ENCODE peak calls at places on chromosome 1, in four cellular contexts. One of them, this sample, is unnamed.
A peak's percentile ranks its signal among the peaks of the same experiment; 100 is the strongest.

GRCh38 chr1:66331641-66332523 is 202.1 kb upstream of the SGIP1 start:
- DNase-seq in heart right ventricle: peak; percentile 68
- DNase-seq in Jurkat, Clone E6-1: no peak
- DNase-seq in body of pancreas: peak; percentile 52
- DNase-seq in this sample: peak; percentile 83

GRCh38 chr1:207007352-207008033 is 25.1 kb downstream of the C1orf116 start:
- DNase-seq in heart right ventricle: no peak
- DNase-seq in Jurkat, Clone E6-1: no peak
- DNase-seq in body of pancreas: peak; percentile 80
- DNase-seq in this sample: no peak

GRCh38 chr1:94327001-94327685 is 89.8 kb upstream of the ARHGAP29 start:
- DNase-seq in heart right ventricle: peak; percentile 73
- DNase-seq in Jurkat, Clone E6-1: no peak
- DNase-seq in body of pancreas: peak; percentile 39
- DNase-seq in this sample: peak; percentile 69

GRCh38 chr1:98278055-98278454 is 357.2 kb upstream of the DPYD start:
- DNase-seq in heart right ventricle: no peak
- DNase-seq in Jurkat, Clone E6-1: no peak
- DNase-seq in body of pancreas: no peak
- DNase-seq in this sample: no peak

GRCh38 chr1:162136760-162137537 is 67.5 kb downstream of the NOS1AP start:
- DNase-seq in heart right ventricle: no peak
- DNase-seq in Jurkat, Clone E6-1: no peak
- DNase-seq in body of pancreas: no peak
- DNase-seq in this sample: no peak

GRCh38 chr1:201137579-201138310 is 10.8 kb upstream of the ASCL5 start:
- DNase-seq in heart right ventricle: peak; percentile 64
- DNase-seq in Jurkat, Clone E6-1: no peak
- DNase-seq in body of pancreas: peak; percentile 81
- DNase-seq in this sample: peak; percentile 89

GRCh38 chr1:207070811-207071210 is 17.7 kb downstream of the PFKFB2 start:
- DNase-seq in heart right ventricle: no peak
- DNase-seq in Jurkat, Clone E6-1: no peak
- DNase-seq in body of pancreas: no peak
- DNase-seq in this sample: no peak

GRCh38 chr1:10575616-10576015 is 100.9 kb downstream of the PEX14 start:
- DNase-seq in heart right ventricle: no peak
- DNase-seq in Jurkat, Clone E6-1: no peak
- DNase-seq in body of pancreas: no peak
- DNase-seq in this sample: no peak

GRCh38 chr1:227947425-227947677 is 381 bp downstream of the WNT9A start:
- DNase-seq in heart right ventricle: no peak
- DNase-seq in Jurkat, Clone E6-1: no peak
- DNase-seq in body of pancreas: no peak
- DNase-seq in this sample: no peak

GRCh38 chr1:10638559-10639300 is 157.7 kb downstream of the CASZ1 start:
- DNase-seq in heart right ventricle: peak; percentile 9
- DNase-seq in Jurkat, Clone E6-1: no peak
- DNase-seq in body of pancreas: no peak
- DNase-seq in this sample: no peak

GRCh38 chr1:239467688-239468087 is 81.3 kb downstream of the CHRM3 start:
- DNase-seq in heart right ventricle: no peak
- DNase-seq in Jurkat, Clone E6-1: no peak
- DNase-seq in body of pancreas: no peak
- DNase-seq in this sample: no peak

GRCh38 chr1:239858058-239858457 is 233.6 kb upstream of the FMN2 start:
- DNase-seq in heart right ventricle: no peak
- DNase-seq in Jurkat, Clone E6-1: no peak
- DNase-seq in body of pancreas: no peak
- DNase-seq in this sample: no peak

GRCh38 chr1:178784131-178784536 is 59.1 kb downstream of the RALGPS2 start:
- DNase-seq in heart right ventricle: no peak
- DNase-seq in Jurkat, Clone E6-1: peak; percentile 20
- DNase-seq in body of pancreas: no peak
- DNase-seq in this sample: no peak

GRCh38 chr1:178580876-178581275 is 68.0 kb downstream of the TEX35 start:
- DNase-seq in heart right ventricle: no peak
- DNase-seq in Jurkat, Clone E6-1: no peak
- DNase-seq in body of pancreas: no peak
- DNase-seq in this sample: no peak

GRCh38 chr1:26336477-26337205 is 17.3 kb downstream of the CRYBG2 start:
- DNase-seq in heart right ventricle: peak; percentile 66
- DNase-seq in Jurkat, Clone E6-1: no peak
- DNase-seq in body of pancreas: peak; percentile 94
- DNase-seq in this sample: peak; percentile 88

GRCh38 chr1:6491480-6491962 is at the start of gene PLEKHG5:
- DNase-seq in heart right ventricle: peak; percentile 4
- DNase-seq in Jurkat, Clone E6-1: no peak
- DNase-seq in body of pancreas: no peak
- DNase-seq in this sample: no peak

GRCh38 chr1:210272666-210273065 is 40.1 kb downstream of the SERTAD4 start:
- DNase-seq in heart right ventricle: no peak
- DNase-seq in Jurkat, Clone E6-1: no peak
- DNase-seq in body of pancreas: no peak
- DNase-seq in this sample: no peak

GRCh38 chr1:154445040-154445472 is 39.9 kb downstream of the IL6R start:
- DNase-seq in heart right ventricle: no peak
- DNase-seq in Jurkat, Clone E6-1: peak; percentile 19
- DNase-seq in body of pancreas: no peak
- DNase-seq in this sample: no peak

GRCh38 chr1:111736548-111737215 is 2.5 kb downstream of the INKA2 start:
- DNase-seq in heart right ventricle: peak; percentile 78
- DNase-seq in Jurkat, Clone E6-1: no peak
- DNase-seq in body of pancreas: no peak
- DNase-seq in this sample: no peak

GRCh38 chr1:33060579-33061083 is 20.3 kb upstream of the AZIN2 start:
- DNase-seq in heart right ventricle: peak; percentile 63
- DNase-seq in Jurkat, Clone E6-1: no peak
- DNase-seq in body of pancreas: peak; percentile 65
- DNase-seq in this sample: peak; percentile 87

GRCh38 chr1:27392096-27392777 is at the start of gene GPR3:
- DNase-seq in heart right ventricle: peak; percentile 93
- DNase-seq in Jurkat, Clone E6-1: peak; percentile 89
- DNase-seq in body of pancreas: peak; percentile 90
- DNase-seq in this sample: peak; percentile 97

GRCh38 chr1:51305371-51305823 is 25.0 kb downstream of the TTC39A start:
- DNase-seq in heart right ventricle: no peak
- DNase-seq in Jurkat, Clone E6-1: no peak
- DNase-seq in body of pancreas: peak; percentile 56
- DNase-seq in this sample: no peak

GRCh38 chr1:199084293-199084692 is 445.5 kb downstream of the PTPRC start:
- DNase-seq in heart right ventricle: no peak
- DNase-seq in Jurkat, Clone E6-1: peak; percentile 59
- DNase-seq in body of pancreas: no peak
- DNase-seq in this sample: no peak

GRCh38 chr1:226739696-226740065 is 599 bp upstream of the ITPKB start:
- DNase-seq in heart right ventricle: no peak
- DNase-seq in Jurkat, Clone E6-1: no peak
- DNase-seq in body of pancreas: no peak
- DNase-seq in this sample: no peak
- H3K4me3 ChIP-seq in heart right ventricle: no peak overlapping the region
- H3K4me3 ChIP-seq in Jurkat, Clone E6-1: peak overlapping the region; percentile 94
- H3K4me3 ChIP-seq in body of pancreas: no peak overlapping the region
- H3K4me3 ChIP-seq in this sample: peak overlapping the region; percentile 16

GRCh38 chr1:39574646-39575045 is 1.9 kb downstream of the PABPC4 start:
- DNase-seq in heart right ventricle: no peak
- DNase-seq in Jurkat, Clone E6-1: no peak
- DNase-seq in body of pancreas: peak; percentile 54
- DNase-seq in this sample: no peak

GRCh38 chr1:39571178-39571483 is 5.5 kb downstream of the PABPC4 start:
- DNase-seq in heart right ventricle: no peak
- DNase-seq in Jurkat, Clone E6-1: no peak
- DNase-seq in body of pancreas: no peak
- DNase-seq in this sample: no peak

GRCh38 chr1:39573736-39574624 is 2.6 kb downstream of the PABPC4 start:
- DNase-seq in heart right ventricle: no peak
- DNase-seq in Jurkat, Clone E6-1: no peak
- DNase-seq in body of pancreas: no peak
- DNase-seq in this sample: no peak

GRCh38 chr1:39572379-39573096 is 4.1 kb downstream of the PABPC4 start:
- DNase-seq in heart right ventricle: no peak
- DNase-seq in Jurkat, Clone E6-1: no peak
- DNase-seq in body of pancreas: no peak
- DNase-seq in this sample: no peak

GRCh38 chr1:39573097-39573465 is 3.5 kb downstream of the PABPC4 start:
- DNase-seq in heart right ventricle: no peak
- DNase-seq in Jurkat, Clone E6-1: no peak
- DNase-seq in body of pancreas: no peak
- DNase-seq in this sample: no peak
- H3K4me3 ChIP-seq in heart right ventricle: no peak overlapping the region
- H3K4me3 ChIP-seq in Jurkat, Clone E6-1: no peak overlapping the region
- H3K4me3 ChIP-seq in body of pancreas: peak overlapping the region; percentile 85
- H3K4me3 ChIP-seq in this sample: no peak overlapping the region

GRCh38 chr1:208225954-208226937 is 17.9 kb downstream of the PLXNA2 start:
- DNase-seq in heart right ventricle: no peak
- DNase-seq in Jurkat, Clone E6-1: no peak
- DNase-seq in body of pancreas: no peak
- DNase-seq in this sample: no peak
- H3K4me3 ChIP-seq in heart right ventricle: no peak overlapping the region
- H3K4me3 ChIP-seq in Jurkat, Clone E6-1: no peak overlapping the region
- H3K4me3 ChIP-seq in body of pancreas: no peak overlapping the region
- H3K4me3 ChIP-seq in this sample: no peak overlapping the region

GRCh38 chr1:218495931-218496330 is 150.8 kb downstream of the TGFB2 start:
- DNase-seq in heart right ventricle: no peak
- DNase-seq in Jurkat, Clone E6-1: no peak
- DNase-seq in body of pancreas: no peak
- DNase-seq in this sample: no peak
- H3K4me3 ChIP-seq in heart right ventricle: no peak overlapping the region
- H3K4me3 ChIP-seq in Jurkat, Clone E6-1: no peak overlapping the region
- H3K4me3 ChIP-seq in body of pancreas: no peak overlapping the region
- H3K4me3 ChIP-seq in this sample: no peak overlapping the region

DNA sequence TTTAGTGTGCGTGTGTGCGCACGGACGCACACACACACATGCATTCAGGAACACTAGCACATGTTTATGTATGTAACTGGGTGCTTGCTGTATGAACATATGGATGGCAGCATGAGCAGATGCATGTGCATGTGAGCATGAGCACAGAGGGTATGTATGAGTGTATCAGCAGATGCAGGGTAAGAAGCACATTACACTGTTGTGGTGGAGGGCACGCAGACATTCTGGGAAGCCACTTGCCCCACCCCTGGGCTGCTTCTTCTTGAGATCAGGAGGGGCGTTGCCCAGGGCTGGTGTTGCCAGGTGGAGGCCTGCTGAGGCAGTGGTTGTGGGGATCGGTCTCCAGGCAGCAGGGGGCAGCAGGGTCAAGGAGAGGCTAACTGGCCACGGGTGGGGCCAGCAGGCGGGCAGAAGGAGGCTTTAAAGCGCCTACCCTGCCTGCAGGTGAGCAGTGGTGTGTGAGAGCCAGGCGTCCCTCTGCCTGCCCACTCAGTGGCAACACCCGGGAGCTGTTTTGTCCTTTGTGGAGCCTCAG is 3.9 kb upstream of the P3R3URF start:
- DNase-seq in heart right ventricle: no peak
- DNase-seq in Jurkat, Clone E6-1: no peak
- DNase-seq in body of pancreas: peak; percentile 39
- DNase-seq in this sample: no peak
- H3K4me3 ChIP-seq in heart right ventricle: no peak overlapping the region
- H3K4me3 ChIP-seq in Jurkat, Clone E6-1: no peak overlapping the region
- H3K4me3 ChIP-seq in body of pancreas: no peak overlapping the region
- H3K4me3 ChIP-seq in this sample: no peak overlapping the region

This sample was measured in aorta.